ENCODE peak calls at places on chromosomes 11 and 22, in seven cellular contexts. One of them, this sample, is unnamed.

GRCh38 chr11:117834068-117834810 is 9.7 kb upstream of the FXYD2 start:
- DNase-seq in left colon: no peak
- DNase-seq in LoVo: no peak
- DNase-seq in NCI-H774: no peak
- DNase-seq in ELR: no peak
- DNase-seq in activated gamma-delta T cell treated with anti-CD3 and anti-CD28 coated beads, Interleukin-2, amount 50 U/mL, for 16 hours: no peak
- DNase-seq in neural crest cell: no peak
- DNase-seq in this sample: no peak

GRCh38 chr11:27423125-27423524 is 49.5 kb downstream of the LGR4 start:
- DNase-seq in left colon: no peak
- DNase-seq in LoVo: no peak
- DNase-seq in NCI-H774: no peak
- DNase-seq in ELR: peak; percentile 52
- DNase-seq in activated gamma-delta T cell treated with anti-CD3 and anti-CD28 coated beads, Interleukin-2, amount 50 U/mL, for 16 hours: no peak
- DNase-seq in neural crest cell: no peak
- DNase-seq in this sample: peak; percentile 80

GRCh38 chr11:61718613-61719302 is 33.7 kb upstream of the MYRF start:
- DNase-seq in left colon: no peak
- DNase-seq in LoVo: no peak
- DNase-seq in NCI-H774: no peak
- DNase-seq in ELR: peak; percentile 81
- DNase-seq in activated gamma-delta T cell treated with anti-CD3 and anti-CD28 coated beads, Interleukin-2, amount 50 U/mL, for 16 hours: no peak
- DNase-seq in neural crest cell: peak; percentile 65
- DNase-seq in this sample: peak; percentile 80

GRCh38 chr11:86547727-86548126 is 124.7 kb downstream of the ME3 start:
- DNase-seq in left colon: no peak
- DNase-seq in LoVo: no peak
- DNase-seq in NCI-H774: no peak
- DNase-seq in ELR: no peak
- DNase-seq in activated gamma-delta T cell treated with anti-CD3 and anti-CD28 coated beads, Interleukin-2, amount 50 U/mL, for 16 hours: no peak
- DNase-seq in neural crest cell: no peak
- DNase-seq in this sample: no peak

GRCh38 chr11:119352857-119353260 is 6.4 kb upstream of the MFRP start:
- DNase-seq in left colon: no peak
- DNase-seq in LoVo: no peak
- DNase-seq in NCI-H774: peak; percentile 87
- DNase-seq in ELR: no peak
- DNase-seq in activated gamma-delta T cell treated with anti-CD3 and anti-CD28 coated beads, Interleukin-2, amount 50 U/mL, for 16 hours: no peak
- DNase-seq in neural crest cell: no peak
- DNase-seq in this sample: no peak

GRCh38 chr11:130390071-130390758 is 38.2 kb downstream of the ADAMTS8 start:
- DNase-seq in left colon: no peak
- DNase-seq in LoVo: no peak
- DNase-seq in NCI-H774: peak; percentile 72
- DNase-seq in ELR: peak; percentile 59
- DNase-seq in activated gamma-delta T cell treated with anti-CD3 and anti-CD28 coated beads, Interleukin-2, amount 50 U/mL, for 16 hours: no peak
- DNase-seq in neural crest cell: no peak
- DNase-seq in this sample: no peak

GRCh38 chr22:48651036-48651890 is 1176.4 kb downstream of the BRD1 start:
- DNase-seq in left colon: no peak
- DNase-seq in LoVo: no peak
- DNase-seq in NCI-H774: no peak
- DNase-seq in ELR: no peak
- DNase-seq in activated gamma-delta T cell treated with anti-CD3 and anti-CD28 coated beads, Interleukin-2, amount 50 U/mL, for 16 hours: no peak
- DNase-seq in neural crest cell: no peak
- DNase-seq in this sample: no peak

GRCh38 chr22:50225200-50225969 is 19.4 kb downstream of the TUBGCP6 start:
- DNase-seq in left colon: no peak
- DNase-seq in LoVo: no peak
- DNase-seq in NCI-H774: no peak
- DNase-seq in ELR: no peak
- DNase-seq in activated gamma-delta T cell treated with anti-CD3 and anti-CD28 coated beads, Interleukin-2, amount 50 U/mL, for 16 hours: no peak
- DNase-seq in neural crest cell: no peak
- DNase-seq in this sample: peak; percentile 30

GRCh38 chr11:102886999-102887398 is 12.2 kb upstream of the MMP12 start:
- DNase-seq in left colon: no peak
- DNase-seq in LoVo: no peak
- DNase-seq in NCI-H774: no peak
- DNase-seq in ELR: no peak
- DNase-seq in activated gamma-delta T cell treated with anti-CD3 and anti-CD28 coated beads, Interleukin-2, amount 50 U/mL, for 16 hours: no peak
- DNase-seq in neural crest cell: no peak
- DNase-seq in this sample: no peak

GRCh38 chr11:60328460-60328859 is 1.4 kb downstream of the MS4A6E start:
- DNase-seq in left colon: no peak
- DNase-seq in LoVo: no peak
- DNase-seq in NCI-H774: no peak
- DNase-seq in ELR: no peak
- DNase-seq in activated gamma-delta T cell treated with anti-CD3 and anti-CD28 coated beads, Interleukin-2, amount 50 U/mL, for 16 hours: no peak
- DNase-seq in neural crest cell: no peak
- DNase-seq in this sample: no peak

GRCh38 chr11:92495107-92495793 is 270.6 kb downstream of the FAT3 start:
- DNase-seq in left colon: no peak
- DNase-seq in LoVo: no peak
- DNase-seq in NCI-H774: no peak
- DNase-seq in ELR: no peak
- DNase-seq in activated gamma-delta T cell treated with anti-CD3 and anti-CD28 coated beads, Interleukin-2, amount 50 U/mL, for 16 hours: no peak
- DNase-seq in neural crest cell: no peak
- DNase-seq in this sample: no peak

GRCh38 chr11:105357146-105357545 is 217.6 kb upstream of the CARD18 start:
- DNase-seq in left colon: no peak
- DNase-seq in LoVo: no peak
- DNase-seq in NCI-H774: no peak
- DNase-seq in ELR: no peak
- DNase-seq in activated gamma-delta T cell treated with anti-CD3 and anti-CD28 coated beads, Interleukin-2, amount 50 U/mL, for 16 hours: no peak
- DNase-seq in neural crest cell: no peak
- DNase-seq in this sample: no peak

GRCh38 chr11:68673291-68673930 is 10.9 kb upstream of the GAL start:
- DNase-seq in left colon: no peak
- DNase-seq in LoVo: no peak
- DNase-seq in NCI-H774: no peak
- DNase-seq in ELR: no peak
- DNase-seq in activated gamma-delta T cell treated with anti-CD3 and anti-CD28 coated beads, Interleukin-2, amount 50 U/mL, for 16 hours: no peak
- DNase-seq in neural crest cell: no peak
- DNase-seq in this sample: peak; percentile 10

GRCh38 chr11:62267576-62267975 is 2.4 kb upstream of the SCGB2A2 start:
- DNase-seq in left colon: no peak
- DNase-seq in LoVo: no peak
- DNase-seq in NCI-H774: no peak
- DNase-seq in ELR: no peak
- DNase-seq in activated gamma-delta T cell treated with anti-CD3 and anti-CD28 coated beads, Interleukin-2, amount 50 U/mL, for 16 hours: no peak
- DNase-seq in neural crest cell: no peak
- DNase-seq in this sample: no peak

GRCh38 chr22:46678785-46679700 is 58.9 kb downstream of the GRAMD4 start:
- DNase-seq in left colon: no peak
- DNase-seq in LoVo: no peak
- DNase-seq in NCI-H774: no peak
- DNase-seq in ELR: no peak
- DNase-seq in activated gamma-delta T cell treated with anti-CD3 and anti-CD28 coated beads, Interleukin-2, amount 50 U/mL, for 16 hours: no peak
- DNase-seq in neural crest cell: no peak
- DNase-seq in this sample: no peak

GRCh38 chr11:17015639-17016125 is 1.5 kb upstream of the PLEKHA7 start:
- DNase-seq in left colon: peak; percentile 55
- DNase-seq in LoVo: no peak
- DNase-seq in NCI-H774: no peak
- DNase-seq in ELR: no peak
- DNase-seq in activated gamma-delta T cell treated with anti-CD3 and anti-CD28 coated beads, Interleukin-2, amount 50 U/mL, for 16 hours: no peak
- DNase-seq in neural crest cell: no peak
- DNase-seq in this sample: peak; percentile 19

This sample was measured in glutamatergic neuron.